ENCODE peak calls at places on chromosomes 2 and 18, in four cellular contexts. L, F, U and H are unnamed samples.

GRCh38 chr2:19505199-19506136 is 147.0 kb upstream of the OSR1 start:
- DNase-seq in L (no peak), U (no peak), F (no peak), H (peak; percentile 53)

GRCh38 chr2:10274983-10275802 is 27.5 kb upstream of the HPCAL1 start:
- DNase-seq in U (no peak), L (no peak), F (no peak), H (no peak)

GRCh38 chr2:110755494-110756078 is 23.2 kb downstream of the ACOXL start:
- DNase-seq in U (peak; percentile 19), L (no peak), F (no peak), H (no peak)

GRCh38 chr2:233471291-233472035 is 95.1 kb downstream of the USP40 start:
- DNase-seq in L (no peak), F (peak; percentile 14), U (no peak), H (no peak)

GRCh38 chr2:64298161-64298560 is 153.9 kb upstream of the PELI1 start:
- DNase-seq in F (no peak), L (no peak), U (no peak), H (no peak)

GRCh38 chr2:136225950-136226835 is 108.2 kb upstream of the CXCR4 start:
- DNase-seq in L (no peak), U (no peak), F (no peak), H (peak; percentile 30)

GRCh38 chr2:226508683-226509082 is 290.9 kb downstream of the IRS1 start:
- DNase-seq in U (peak; percentile 13), F (no peak), L (no peak), H (peak; percentile 16)

GRCh38 chr2:231260442-231260841 is 62.0 kb downstream of the ARMC9 start:
- DNase-seq in U (peak; percentile 40), L (no peak), F (no peak), H (no peak)

GRCh38 chr2:84302513-84303412 is 156.3 kb downstream of the SUCLG1 start:
- DNase-seq in L (peak; percentile 69), F (peak; percentile 82), U (peak; percentile 40), H (peak; percentile 85)

GRCh38 chr2:8399731-8400130 is 282.1 kb upstream of the ID2 start:
- DNase-seq in U (no peak), F (no peak), L (no peak), H (no peak)

GRCh38 chr18:8656226-8656625 is 47.0 kb downstream of the RAB12 start:
- DNase-seq in L (no peak), U (no peak), F (no peak), H (peak; percentile 46)

GRCh38 chr2:63841254-63842022 is at the start of gene UGP2:
- DNase-seq in L (peak; percentile 94), U (peak; percentile 95), F (peak; percentile 96), H (peak; percentile 96)